ENCODE peak calls at places on chromosomes 1 and 21, in ten cellular contexts. One of them, this sample, is unnamed.

GRCh38 chr1:40184193-40184592 is 23.0 kb downstream of the RLF start:
- DNase-seq in neural progenitor cell: no peak
- DNase-seq in endothelial cell: no peak
- DNase-seq in tibial nerve: no peak
- DNase-seq in foreskin keratinocyte: no peak
- DNase-seq in AG04449: no peak
- DNase-seq in lower lobe of right lung: no peak
- DNase-seq in K562: peak
- DNase-seq in cardiac fibroblast: no peak
- DNase-seq in CD4-positive, alpha-beta T cell: no peak
- DNase-seq in this sample: no peak

GRCh38 chr1:75732703-75733102 is 8.2 kb downstream of the ACADM start:
- DNase-seq in lower lobe of right lung: no peak
- DNase-seq in AG04449: no peak
- DNase-seq in tibial nerve: no peak
- DNase-seq in K562: no peak
- DNase-seq in neural progenitor cell: no peak
- DNase-seq in cardiac fibroblast: no peak
- DNase-seq in foreskin keratinocyte: no peak
- DNase-seq in endothelial cell: no peak
- DNase-seq in CD4-positive, alpha-beta T cell: no peak
- DNase-seq in this sample: no peak

GRCh38 chr1:170424346-170424745 is 107.6 kb upstream of the GORAB start:
- DNase-seq in K562: no peak
- DNase-seq in cardiac fibroblast: peak
- DNase-seq in CD4-positive, alpha-beta T cell: no peak
- DNase-seq in AG04449: no peak
- DNase-seq in lower lobe of right lung: no peak
- DNase-seq in neural progenitor cell: no peak
- DNase-seq in endothelial cell: no peak
- DNase-seq in tibial nerve: no peak
- DNase-seq in foreskin keratinocyte: no peak
- DNase-seq in this sample: no peak

GRCh38 chr1:32240140-32240951 is 6.7 kb upstream of the FAM167B start:
- DNase-seq in CD4-positive, alpha-beta T cell: peak
- DNase-seq in tibial nerve: peak
- DNase-seq in neural progenitor cell: peak
- DNase-seq in K562: no peak
- DNase-seq in endothelial cell: peak
- DNase-seq in cardiac fibroblast: peak
- DNase-seq in lower lobe of right lung: peak
- DNase-seq in AG04449: no peak
- DNase-seq in foreskin keratinocyte: no peak
- DNase-seq in this sample: peak

GRCh38 chr21:31725202-31725840 is 6.6 kb downstream of the SCAF4 start:
- DNase-seq in foreskin keratinocyte: no peak
- DNase-seq in endothelial cell: no peak
- DNase-seq in lower lobe of right lung: no peak
- DNase-seq in tibial nerve: no peak
- DNase-seq in cardiac fibroblast: no peak
- DNase-seq in K562: no peak
- DNase-seq in neural progenitor cell: no peak
- DNase-seq in CD4-positive, alpha-beta T cell: no peak
- DNase-seq in AG04449: no peak
- DNase-seq in this sample: no peak

GRCh38 chr1:71047635-71048607 is at the start of gene PTGER3:
- DNase-seq in cardiac fibroblast: no peak
- DNase-seq in foreskin keratinocyte: no peak
- DNase-seq in CD4-positive, alpha-beta T cell: no peak
- DNase-seq in neural progenitor cell: peak
- DNase-seq in tibial nerve: no peak
- DNase-seq in K562: peak
- DNase-seq in lower lobe of right lung: peak
- DNase-seq in endothelial cell: peak
- DNase-seq in AG04449: no peak
- DNase-seq in this sample: peak

GRCh38 chr21:25097648-25098047 is 509.6 kb downstream of the MRPL39 start:
- DNase-seq in AG04449: no peak
- DNase-seq in neural progenitor cell: no peak
- DNase-seq in lower lobe of right lung: no peak
- DNase-seq in endothelial cell: no peak
- DNase-seq in foreskin keratinocyte: no peak
- DNase-seq in tibial nerve: no peak
- DNase-seq in K562: no peak
- DNase-seq in CD4-positive, alpha-beta T cell: no peak
- DNase-seq in cardiac fibroblast: no peak
- DNase-seq in this sample: no peak

GRCh38 chr21:34890724-34891609 is 158.1 kb downstream of the RUNX1 start:
- DNase-seq in lower lobe of right lung: peak
- DNase-seq in endothelial cell: peak
- DNase-seq in cardiac fibroblast: peak
- DNase-seq in tibial nerve: no peak
- DNase-seq in AG04449: no peak
- DNase-seq in CD4-positive, alpha-beta T cell: no peak
- DNase-seq in K562: no peak
- DNase-seq in foreskin keratinocyte: no peak
- DNase-seq in neural progenitor cell: peak
- DNase-seq in this sample: peak

GRCh38 chr1:156523801-156524480 is 23.4 kb upstream of the MEF2D start:
- DNase-seq in CD4-positive, alpha-beta T cell: no peak
- DNase-seq in AG04449: no peak
- DNase-seq in endothelial cell: no peak
- DNase-seq in tibial nerve: no peak
- DNase-seq in cardiac fibroblast: no peak
- DNase-seq in K562: peak
- DNase-seq in foreskin keratinocyte: no peak
- DNase-seq in lower lobe of right lung: no peak
- DNase-seq in neural progenitor cell: no peak
- DNase-seq in this sample: no peak

GRCh38 chr1:239700667-239701066 is 314.3 kb downstream of the CHRM3 start:
- DNase-seq in neural progenitor cell: no peak
- DNase-seq in lower lobe of right lung: no peak
- DNase-seq in cardiac fibroblast: no peak
- DNase-seq in K562: no peak
- DNase-seq in CD4-positive, alpha-beta T cell: no peak
- DNase-seq in endothelial cell: no peak
- DNase-seq in AG04449: no peak
- DNase-seq in tibial nerve: no peak
- DNase-seq in foreskin keratinocyte: no peak
- DNase-seq in this sample: no peak

GRCh38 chr1:21955474-21956281 is 18.6 kb upstream of the HSPG2 start:
- DNase-seq in cardiac fibroblast: no peak
- DNase-seq in tibial nerve: no peak
- DNase-seq in CD4-positive, alpha-beta T cell: no peak
- DNase-seq in neural progenitor cell: no peak
- DNase-seq in endothelial cell: no peak
- DNase-seq in K562: no peak
- DNase-seq in foreskin keratinocyte: no peak
- DNase-seq in lower lobe of right lung: no peak
- DNase-seq in AG04449: no peak
- DNase-seq in this sample: no peak

GRCh38 chr1:93080424-93080823 is 1.3 kb downstream of the MTF2 start:
- DNase-seq in cardiac fibroblast: peak
- DNase-seq in neural progenitor cell: peak
- DNase-seq in foreskin keratinocyte: no peak
- DNase-seq in K562: peak
- DNase-seq in lower lobe of right lung: no peak
- DNase-seq in tibial nerve: no peak
- DNase-seq in CD4-positive, alpha-beta T cell: no peak
- DNase-seq in endothelial cell: no peak
- DNase-seq in AG04449: peak
- DNase-seq in this sample: peak

GRCh38 chr1:99594205-99594604 is 51.7 kb upstream of the PALMD start:
- DNase-seq in lower lobe of right lung: no peak
- DNase-seq in foreskin keratinocyte: no peak
- DNase-seq in neural progenitor cell: no peak
- DNase-seq in endothelial cell: no peak
- DNase-seq in CD4-positive, alpha-beta T cell: no peak
- DNase-seq in K562: peak
- DNase-seq in cardiac fibroblast: no peak
- DNase-seq in tibial nerve: no peak
- DNase-seq in AG04449: no peak
- DNase-seq in this sample: no peak

GRCh38 chr1:66711420-66711819 is 40.8 kb upstream of the DYNLT5 start:
- DNase-seq in foreskin keratinocyte: no peak
- DNase-seq in lower lobe of right lung: no peak
- DNase-seq in endothelial cell: no peak
- DNase-seq in CD4-positive, alpha-beta T cell: no peak
- DNase-seq in neural progenitor cell: peak
- DNase-seq in cardiac fibroblast: peak
- DNase-seq in K562: no peak
- DNase-seq in tibial nerve: no peak
- DNase-seq in AG04449: no peak
- DNase-seq in this sample: no peak

GRCh38 chr1:234250747-234251146 is 122.5 kb upstream of the COA6 start:
- DNase-seq in AG04449: no peak
- DNase-seq in CD4-positive, alpha-beta T cell: no peak
- DNase-seq in neural progenitor cell: peak
- DNase-seq in cardiac fibroblast: no peak
- DNase-seq in endothelial cell: no peak
- DNase-seq in K562: no peak
- DNase-seq in tibial nerve: no peak
- DNase-seq in foreskin keratinocyte: no peak
- DNase-seq in lower lobe of right lung: no peak
- DNase-seq in this sample: no peak
- TF ChIP-seq CTCF in AG04449: no peak
- TF ChIP-seq CTCF in CD4-positive, alpha-beta T cell: no peak
- TF ChIP-seq CTCF in neural progenitor cell: no peak
- TF ChIP-seq CTCF in cardiac fibroblast: no peak
- TF ChIP-seq CTCF in endothelial cell: no peak
- TF ChIP-seq CTCF in K562: no peak
- TF ChIP-seq CTCF in tibial nerve: no peak
- TF ChIP-seq CTCF in foreskin keratinocyte: no peak
- TF ChIP-seq CTCF in lower lobe of right lung: no peak
- TF ChIP-seq CTCF in this sample: no peak

GRCh38 chr1:153921080-153921802 is 1.5 kb downstream of the GATAD2B start:
- DNase-seq in AG04449: no peak
- DNase-seq in lower lobe of right lung: no peak
- DNase-seq in endothelial cell: no peak
- DNase-seq in tibial nerve: no peak
- DNase-seq in CD4-positive, alpha-beta T cell: no peak
- DNase-seq in cardiac fibroblast: no peak
- DNase-seq in neural progenitor cell: no peak
- DNase-seq in K562: peak
- DNase-seq in foreskin keratinocyte: no peak
- DNase-seq in this sample: no peak

GRCh38 chr1:153919879-153920852 is 2.6 kb downstream of the GATAD2B start:
- DNase-seq in endothelial cell: no peak
- DNase-seq in K562: peak
- DNase-seq in neural progenitor cell: peak
- DNase-seq in lower lobe of right lung: no peak
- DNase-seq in AG04449: no peak
- DNase-seq in foreskin keratinocyte: no peak
- DNase-seq in tibial nerve: no peak
- DNase-seq in cardiac fibroblast: peak
- DNase-seq in CD4-positive, alpha-beta T cell: no peak
- DNase-seq in this sample: no peak

GRCh38 chr1:153921803-153922075 is 1.0 kb downstream of the GATAD2B start:
- DNase-seq in tibial nerve: no peak
- DNase-seq in neural progenitor cell: no peak
- DNase-seq in endothelial cell: no peak
- DNase-seq in AG04449: no peak
- DNase-seq in K562: no peak
- DNase-seq in cardiac fibroblast: peak
- DNase-seq in foreskin keratinocyte: no peak
- DNase-seq in lower lobe of right lung: no peak
- DNase-seq in CD4-positive, alpha-beta T cell: no peak
- DNase-seq in this sample: no peak

GRCh38 chr1:153922838-153923652 is at the start of gene GATAD2B:
- DNase-seq in lower lobe of right lung: peak
- DNase-seq in K562: peak
- DNase-seq in CD4-positive, alpha-beta T cell: peak
- DNase-seq in cardiac fibroblast: peak
- DNase-seq in tibial nerve: peak
- DNase-seq in endothelial cell: peak
- DNase-seq in neural progenitor cell: peak
- DNase-seq in AG04449: peak
- DNase-seq in foreskin keratinocyte: peak
- DNase-seq in this sample: peak

DNA sequence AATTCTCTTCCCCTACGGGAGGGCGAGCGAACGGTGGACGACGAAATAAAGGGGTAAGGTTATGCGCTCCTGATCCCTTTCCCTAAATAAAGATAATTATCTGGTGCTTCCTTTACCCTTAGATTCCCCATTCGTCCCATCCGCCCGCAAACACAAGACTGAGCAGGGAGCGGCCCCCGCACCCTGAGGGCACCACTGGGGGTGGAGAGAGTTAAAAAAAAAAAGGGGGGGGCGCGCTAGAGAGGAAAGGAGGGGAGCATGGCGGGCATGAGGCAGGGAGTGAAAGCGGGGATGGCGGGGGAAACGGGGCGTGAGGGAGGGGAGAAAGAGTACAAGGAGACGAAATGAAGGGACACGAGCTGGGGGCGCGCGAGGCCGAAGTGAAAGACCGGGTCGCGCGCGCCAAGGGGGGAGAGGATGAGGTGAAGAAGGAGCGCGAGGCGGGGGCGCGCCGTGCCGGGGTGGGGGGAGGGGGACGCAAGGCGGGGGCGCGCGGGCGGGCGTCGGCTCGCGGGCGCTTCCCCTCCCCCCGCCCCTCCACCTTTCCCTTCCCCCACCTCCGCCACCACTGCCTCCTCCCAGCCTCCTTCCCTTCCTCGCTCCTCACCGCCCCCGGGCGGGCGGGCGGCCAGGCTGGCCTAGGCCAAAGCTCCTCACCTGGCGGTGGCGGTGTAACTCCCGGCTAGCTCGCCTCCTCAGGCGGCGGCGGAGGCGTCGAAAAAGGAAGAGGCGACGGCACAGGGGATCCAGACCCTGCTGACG is 515 bp downstream of the GATAD2B start:
- DNase-seq in neural progenitor cell: peak
- DNase-seq in K562: peak
- DNase-seq in foreskin keratinocyte: no peak
- DNase-seq in lower lobe of right lung: peak
- DNase-seq in tibial nerve: no peak
- DNase-seq in cardiac fibroblast: no peak
- DNase-seq in endothelial cell: peak
- DNase-seq in CD4-positive, alpha-beta T cell: no peak
- DNase-seq in AG04449: no peak
- DNase-seq in this sample: peak
- TF ChIP-seq CTCF in neural progenitor cell: peak
- TF ChIP-seq CTCF in K562: peak
- TF ChIP-seq CTCF in foreskin keratinocyte: peak
- TF ChIP-seq CTCF in lower lobe of right lung: no peak
- TF ChIP-seq CTCF in tibial nerve: peak
- TF ChIP-seq CTCF in cardiac fibroblast: peak
- TF ChIP-seq CTCF in endothelial cell: no peak
- TF ChIP-seq CTCF in CD4-positive, alpha-beta T cell: no peak
- TF ChIP-seq CTCF in AG04449: peak
- TF ChIP-seq CTCF in this sample: peak

GRCh38 chr1:44002606-44003157 is 11.3 kb downstream of the CCDC24 start:
- DNase-seq in AG04449: no peak
- DNase-seq in lower lobe of right lung: no peak
- DNase-seq in neural progenitor cell: no peak
- DNase-seq in foreskin keratinocyte: no peak
- DNase-seq in endothelial cell: no peak
- DNase-seq in CD4-positive, alpha-beta T cell: no peak
- DNase-seq in tibial nerve: no peak
- DNase-seq in cardiac fibroblast: no peak
- DNase-seq in K562: no peak
- DNase-seq in this sample: no peak
- TF ChIP-seq CTCF in AG04449: no peak
- TF ChIP-seq CTCF in lower lobe of right lung: no peak
- TF ChIP-seq CTCF in neural progenitor cell: peak
- TF ChIP-seq CTCF in foreskin keratinocyte: no peak
- TF ChIP-seq CTCF in endothelial cell: peak
- TF ChIP-seq CTCF in CD4-positive, alpha-beta T cell: no peak
- TF ChIP-seq CTCF in tibial nerve: no peak
- TF ChIP-seq CTCF in cardiac fibroblast: no peak
- TF ChIP-seq CTCF in K562: peak
- TF ChIP-seq CTCF in this sample: no peak

GRCh38 chr1:33724348-33724747 is 139.5 kb upstream of the HMGB4 start:
- DNase-seq in neural progenitor cell: no peak
- DNase-seq in tibial nerve: no peak
- DNase-seq in CD4-positive, alpha-beta T cell: no peak
- DNase-seq in endothelial cell: peak
- DNase-seq in AG04449: no peak
- DNase-seq in lower lobe of right lung: no peak
- DNase-seq in cardiac fibroblast: no peak
- DNase-seq in foreskin keratinocyte: no peak
- DNase-seq in K562: no peak
- DNase-seq in this sample: no peak
- TF ChIP-seq CTCF in neural progenitor cell: peak
- TF ChIP-seq CTCF in tibial nerve: no peak
- TF ChIP-seq CTCF in CD4-positive, alpha-beta T cell: no peak
- TF ChIP-seq CTCF in endothelial cell: no peak
- TF ChIP-seq CTCF in AG04449: no peak
- TF ChIP-seq CTCF in lower lobe of right lung: no peak
- TF ChIP-seq CTCF in cardiac fibroblast: no peak
- TF ChIP-seq CTCF in foreskin keratinocyte: no peak
- TF ChIP-seq CTCF in K562: peak
- TF ChIP-seq CTCF in this sample: no peak